ENCODE peak calls at places on chromosomes 7 and 10, in five cellular contexts. A is MCF 10A, X is endothelial cell, B is progenitor cell of endocrine pancreas, I is PC-3. S is an unnamed sample.

GRCh38 chr10:95445837-95446347 is 115.3 kb downstream of the SORBS1 start:
- DNase-seq in A (peak), X (peak), B (peak), I (peak), S (peak)

GRCh38 chr7:128168667-128169210 is 72.3 kb upstream of the LEP start:
- DNase-seq in A (peak), X (peak), B (peak), I (no peak), S (peak)

GRCh38 chr10:86664370-86665217 is 3.7 kb upstream of the LDB3 start:
- DNase-seq in A (no peak), X (no peak), B (no peak), I (no peak), S (no peak)

GRCh38 chr10:68135362-68135761 is 26.1 kb downstream of the MYPN start:
- DNase-seq in A (peak), X (no peak), B (no peak), I (peak), S (no peak)

GRCh38 chr10:50210876-50211275 is 40.4 kb downstream of the ASAH2 start:
- DNase-seq in A (no peak), X (no peak), B (no peak), I (no peak), S (no peak)

GRCh38 chr7:94055963-94056362 is 51.8 kb upstream of the BET1 start:
- DNase-seq in A (no peak), X (no peak), B (no peak), I (no peak), S (no peak)

GRCh38 chr10:35565602-35566061 is 39.5 kb upstream of the GJD4 start:
- DNase-seq in A (no peak), X (no peak), B (no peak), I (no peak), S (no peak)

GRCh38 chr10:71796749-71797405 is 23.6 kb upstream of the VSIR start:
- DNase-seq in A (no peak), X (no peak), B (no peak), I (no peak), S (no peak)

GRCh38 chr10:1189166-1190051 is 133.2 kb downstream of the WDR37 start:
- DNase-seq in A (no peak), X (no peak), B (no peak), I (no peak), S (no peak)

GRCh38 chr7:7354674-7355073 is 172.3 kb downstream of the C1GALT1 start:
- DNase-seq in A (no peak), X (no peak), B (no peak), I (peak), S (no peak)

GRCh38 chr7:47217570-47218360 is 364.1 kb downstream of the TNS3 start:
- DNase-seq in A (no peak), X (no peak), B (no peak), I (no peak), S (no peak)

GRCh38 chr10:31580646-31581045 is 261.6 kb downstream of the ZEB1 start:
- DNase-seq in A (no peak), X (no peak), B (no peak), I (no peak), S (no peak)

GRCh38 chr10:94308866-94309265 is 53.9 kb downstream of the NOC3L start:
- DNase-seq in A (no peak), X (no peak), B (no peak), I (no peak), S (no peak)

GRCh38 chr7:91784469-91784868 is 96.0 kb downstream of the MTERF1 start:
- DNase-seq in A (peak), X (no peak), B (no peak), I (peak), S (no peak)

DNA sequence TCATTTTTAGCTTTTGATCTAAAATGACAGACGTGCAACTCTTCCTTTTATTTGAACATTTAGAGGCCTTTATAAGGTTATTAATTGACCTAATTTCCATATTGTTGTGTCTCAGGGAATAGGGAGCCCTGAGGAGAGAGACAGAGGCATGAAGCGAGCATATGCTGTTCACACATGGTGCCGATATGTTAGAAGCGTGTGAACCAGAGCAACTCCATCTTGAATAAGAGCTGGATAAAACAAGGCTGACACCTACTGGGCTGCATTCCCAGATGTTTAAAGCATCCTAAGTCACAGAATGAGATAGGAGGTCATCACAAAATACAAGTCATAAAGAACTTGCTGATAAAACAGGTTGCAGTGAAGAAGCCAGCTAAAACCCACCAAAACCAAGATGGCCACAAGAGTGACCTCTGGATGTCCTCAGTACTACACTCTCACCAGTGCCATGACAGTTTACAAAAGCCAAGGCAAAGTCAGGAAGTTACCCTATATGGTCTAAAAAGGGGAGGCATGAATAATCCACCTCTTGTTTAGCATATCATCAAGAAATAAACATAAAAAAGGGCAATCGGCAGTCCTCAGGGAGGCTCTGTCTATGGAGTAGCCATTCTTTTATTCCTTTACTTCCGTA is 80.1 kb downstream of the SEC61G start:
- DNase-seq in A (no peak), X (no peak), B (no peak), I (peak), S (no peak)
- TF ChIP-seq CTCF in A (peak), X (no peak), B (no peak), I (peak), S (no peak)

GRCh38 chr7:55568613-55569268 is 3.6 kb downstream of the VOPP1 start:
- DNase-seq in A (no peak), X (no peak), B (no peak), I (no peak), S (no peak)
- TF ChIP-seq CTCF in A (no peak), X (no peak), B (no peak), I (no peak), S (no peak)

GRCh38 chr10:130686680-130687300 is 550.6 kb downstream of the GLRX3 start:
- DNase-seq in A (peak), X (no peak), B (no peak), I (peak), S (no peak)
- TF ChIP-seq CTCF in A (peak), X (no peak), B (peak), I (peak), S (no peak)

GRCh38 chr7:156656598-156656997 is 16.0 kb downstream of the RNF32 start:
- DNase-seq in A (no peak), X (no peak), B (no peak), I (no peak), S (no peak)

GRCh38 chr7:156659203-156659602 is 18.6 kb downstream of the RNF32 start:
- DNase-seq in A (no peak), X (no peak), B (no peak), I (no peak), S (no peak)

GRCh38 chr7:156655983-156656382 is 15.4 kb downstream of the RNF32 start:
- DNase-seq in A (no peak), X (no peak), B (no peak), I (no peak), S (no peak)

GRCh38 chr7:156659961-156660360 is 19.4 kb downstream of the RNF32 start:
- DNase-seq in A (no peak), X (no peak), B (no peak), I (no peak), S (no peak)

DNA sequence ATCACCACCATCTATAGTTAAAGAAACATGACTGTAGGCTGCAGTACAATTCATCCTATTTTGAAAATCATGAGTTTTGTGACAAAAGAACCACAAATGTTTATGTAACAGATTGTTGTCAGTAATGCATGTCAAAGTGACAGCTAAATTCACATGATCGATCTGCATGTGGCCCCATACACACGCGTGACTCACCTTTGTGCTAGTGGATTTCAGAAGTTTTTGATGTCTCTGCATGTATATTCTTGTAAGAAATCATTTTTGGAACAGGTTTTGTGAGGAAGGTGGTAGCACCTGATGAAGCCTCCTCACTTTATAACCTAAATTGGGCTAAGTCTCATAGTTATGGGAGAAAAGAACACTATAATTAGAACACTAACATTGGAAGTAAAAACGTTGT is 17.1 kb downstream of the RNF32 start:
- DNase-seq in A (no peak), X (no peak), B (no peak), I (no peak), S (no peak)
- TF ChIP-seq CTCF in A (no peak), X (no peak), B (no peak), I (no peak), S (no peak)